ENCODE peak calls at places on chromosomes 13 and 19, in six cellular contexts. One of them, this sample, is unnamed.

GRCh38 chr19:20928371-20928770 is 5.3 kb downstream of the ZNF85 start:
- DNase-seq in RWPE1: no peak
- DNase-seq in sigmoid colon: no peak
- DNase-seq in A673: no peak
- DNase-seq in astrocyte: peak
- DNase-seq in IMR-90: peak
- DNase-seq in this sample: no peak

GRCh38 chr19:21143846-21144245 is 2.0 kb downstream of the ZNF431 start:
- DNase-seq in RWPE1: peak
- DNase-seq in sigmoid colon: no peak
- DNase-seq in A673: no peak
- DNase-seq in astrocyte: peak
- DNase-seq in IMR-90: no peak
- DNase-seq in this sample: peak

GRCh38 chr13:29713841-29714240 is 118.4 kb upstream of the SLC7A1 start:
- DNase-seq in RWPE1: peak
- DNase-seq in sigmoid colon: no peak
- DNase-seq in A673: peak
- DNase-seq in astrocyte: no peak
- DNase-seq in IMR-90: peak
- DNase-seq in this sample: no peak

GRCh38 chr13:112777637-112778406 is 88.0 kb downstream of the ATP11A start:
- DNase-seq in RWPE1: no peak
- DNase-seq in sigmoid colon: no peak
- DNase-seq in A673: no peak
- DNase-seq in astrocyte: no peak
- DNase-seq in IMR-90: no peak
- DNase-seq in this sample: no peak

GRCh38 chr19:40464059-40465024 is 1.2 kb downstream of the BLVRB start:
- DNase-seq in RWPE1: peak
- DNase-seq in sigmoid colon: peak
- DNase-seq in A673: peak
- DNase-seq in astrocyte: peak
- DNase-seq in IMR-90: peak
- DNase-seq in this sample: peak

GRCh38 chr19:38224014-38224862 is at the start of gene DPF1:
- DNase-seq in RWPE1: peak
- DNase-seq in sigmoid colon: no peak
- DNase-seq in A673: peak
- DNase-seq in astrocyte: peak
- DNase-seq in IMR-90: peak
- DNase-seq in this sample: no peak

GRCh38 chr13:113211774-113212173 is 2.4 kb downstream of the CUL4A start:
- DNase-seq in RWPE1: no peak
- DNase-seq in sigmoid colon: no peak
- DNase-seq in A673: peak
- DNase-seq in astrocyte: no peak
- DNase-seq in IMR-90: no peak
- DNase-seq in this sample: no peak

GRCh38 chr13:84358601-84359000 is 476.3 kb upstream of the SLITRK1 start:
- DNase-seq in RWPE1: no peak
- DNase-seq in sigmoid colon: no peak
- DNase-seq in A673: no peak
- DNase-seq in astrocyte: no peak
- DNase-seq in IMR-90: no peak
- DNase-seq in this sample: no peak

GRCh38 chr19:49149652-49150105 is 5.5 kb downstream of the HRC start:
- DNase-seq in RWPE1: peak
- DNase-seq in sigmoid colon: peak
- DNase-seq in A673: peak
- DNase-seq in astrocyte: peak
- DNase-seq in IMR-90: peak
- DNase-seq in this sample: no peak

GRCh38 chr13:97431365-97431764 is 2.6 kb upstream of the RAP2A start:
- DNase-seq in RWPE1: no peak
- DNase-seq in sigmoid colon: no peak
- DNase-seq in A673: no peak
- DNase-seq in astrocyte: no peak
- DNase-seq in IMR-90: no peak
- DNase-seq in this sample: no peak

GRCh38 chr13:99663185-99663825 is 162.0 kb downstream of the TM9SF2 start:
- DNase-seq in RWPE1: no peak
- DNase-seq in sigmoid colon: no peak
- DNase-seq in A673: no peak
- DNase-seq in astrocyte: no peak
- DNase-seq in IMR-90: no peak
- DNase-seq in this sample: no peak

GRCh38 chr13:74168263-74168675 is 34.1 kb upstream of the KLF12 start:
- DNase-seq in RWPE1: no peak
- DNase-seq in sigmoid colon: no peak
- DNase-seq in A673: no peak
- DNase-seq in astrocyte: no peak
- DNase-seq in IMR-90: no peak
- DNase-seq in this sample: no peak

GRCh38 chr13:21583496-21583895 is 20.5 kb downstream of the MICU2 start:
- DNase-seq in RWPE1: no peak
- DNase-seq in sigmoid colon: no peak
- DNase-seq in A673: peak
- DNase-seq in astrocyte: peak
- DNase-seq in IMR-90: peak
- DNase-seq in this sample: no peak

GRCh38 chr13:73625562-73626339 is 508.5 kb downstream of the KLF12 start:
- DNase-seq in RWPE1: no peak
- DNase-seq in sigmoid colon: no peak
- DNase-seq in A673: no peak
- DNase-seq in astrocyte: no peak
- DNase-seq in IMR-90: no peak
- DNase-seq in this sample: no peak

GRCh38 chr19:38385804-38386257 is 2.0 kb downstream of the GGN start:
- DNase-seq in RWPE1: no peak
- DNase-seq in sigmoid colon: no peak
- DNase-seq in A673: no peak
- DNase-seq in astrocyte: no peak
- DNase-seq in IMR-90: no peak
- DNase-seq in this sample: no peak

GRCh38 chr19:30861896-30862295 is 487.3 kb downstream of the TSHZ3 start:
- DNase-seq in RWPE1: no peak
- DNase-seq in sigmoid colon: no peak
- DNase-seq in A673: no peak
- DNase-seq in astrocyte: no peak
- DNase-seq in IMR-90: no peak
- DNase-seq in this sample: no peak

GRCh38 chr19:9971341-9971897 is 35.1 kb upstream of the OLFM2 start:
- DNase-seq in RWPE1: no peak
- DNase-seq in sigmoid colon: no peak
- DNase-seq in A673: no peak
- DNase-seq in astrocyte: no peak
- DNase-seq in IMR-90: no peak
- DNase-seq in this sample: no peak

GRCh38 chr19:19600793-19601346 is 17.6 kb downstream of the PBX4 start:
- DNase-seq in RWPE1: no peak
- DNase-seq in sigmoid colon: no peak
- DNase-seq in A673: no peak
- DNase-seq in astrocyte: no peak
- DNase-seq in IMR-90: no peak
- DNase-seq in this sample: no peak

GRCh38 chr19:43777163-43777700 is 3.5 kb downstream of the KCNN4 start:
- DNase-seq in RWPE1: no peak
- DNase-seq in sigmoid colon: no peak
- DNase-seq in A673: peak
- DNase-seq in astrocyte: peak
- DNase-seq in IMR-90: peak
- DNase-seq in this sample: no peak

GRCh38 chr13:66659291-66660012 is 570.7 kb downstream of the PCDH9 start:
- DNase-seq in RWPE1: no peak
- DNase-seq in sigmoid colon: no peak
- DNase-seq in A673: peak
- DNase-seq in astrocyte: peak
- DNase-seq in IMR-90: no peak
- DNase-seq in this sample: no peak

GRCh38 chr13:112719016-112719415 is 29.2 kb downstream of the ATP11A start:
- DNase-seq in RWPE1: no peak
- DNase-seq in sigmoid colon: peak
- DNase-seq in A673: no peak
- DNase-seq in astrocyte: peak
- DNase-seq in IMR-90: peak
- DNase-seq in this sample: no peak

GRCh38 chr19:11767633-11768133 is 883 bp downstream of the ZNF441 start:
- DNase-seq in RWPE1: peak
- DNase-seq in sigmoid colon: peak
- DNase-seq in A673: peak
- DNase-seq in astrocyte: peak
- DNase-seq in IMR-90: peak
- DNase-seq in this sample: no peak
- H3K27ac ChIP-seq in RWPE1: peak
- H3K27ac ChIP-seq in sigmoid colon: peak
- H3K27ac ChIP-seq in A673: peak
- H3K27ac ChIP-seq in astrocyte: peak
- H3K27ac ChIP-seq in IMR-90: peak
- H3K27ac ChIP-seq in this sample: peak

GRCh38 chr19:498977-499623 is 2.8 kb downstream of the MADCAM1 start:
- DNase-seq in RWPE1: no peak
- DNase-seq in sigmoid colon: no peak
- DNase-seq in A673: no peak
- DNase-seq in astrocyte: no peak
- DNase-seq in IMR-90: no peak
- DNase-seq in this sample: no peak

GRCh38 chr19:497861-498590 is 1.7 kb downstream of the MADCAM1 start:
- DNase-seq in RWPE1: no peak
- DNase-seq in sigmoid colon: no peak
- DNase-seq in A673: no peak
- DNase-seq in astrocyte: no peak
- DNase-seq in IMR-90: no peak
- DNase-seq in this sample: no peak

GRCh38 chr19:496333-496634 is at the start of gene MADCAM1:
- DNase-seq in RWPE1: no peak
- DNase-seq in sigmoid colon: no peak
- DNase-seq in A673: no peak
- DNase-seq in astrocyte: no peak
- DNase-seq in IMR-90: no peak
- DNase-seq in this sample: no peak

GRCh38 chr19:498591-498950 is 2.3 kb downstream of the MADCAM1 start:
- DNase-seq in RWPE1: no peak
- DNase-seq in sigmoid colon: no peak
- DNase-seq in A673: no peak
- DNase-seq in astrocyte: no peak
- DNase-seq in IMR-90: no peak
- DNase-seq in this sample: no peak

DNA sequence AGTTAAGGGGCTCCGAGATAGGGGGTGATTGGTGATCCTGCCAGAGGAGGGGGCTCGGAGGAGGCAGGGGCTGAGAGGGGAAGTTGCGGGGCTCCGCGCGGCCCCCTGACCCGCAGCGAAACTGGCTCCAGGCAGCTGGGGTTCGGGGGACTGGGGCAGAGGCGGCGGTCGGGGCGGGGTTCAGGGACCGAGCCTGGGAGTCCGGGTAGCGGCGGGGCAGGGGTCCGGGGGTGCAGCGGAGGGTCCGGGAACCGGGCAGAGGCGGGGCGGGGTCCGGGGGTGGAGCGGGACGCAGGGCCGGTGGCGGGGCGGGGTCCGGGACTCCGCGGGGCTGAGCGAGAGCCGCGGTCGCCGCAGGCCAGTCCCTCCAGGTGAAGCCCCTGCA is 1.2 kb downstream of the MADCAM1 start:
- DNase-seq in RWPE1: no peak
- DNase-seq in sigmoid colon: no peak
- DNase-seq in A673: no peak
- DNase-seq in astrocyte: no peak
- DNase-seq in IMR-90: no peak
- DNase-seq in this sample: no peak
- H3K27ac ChIP-seq in RWPE1: no peak
- H3K27ac ChIP-seq in sigmoid colon: no peak
- H3K27ac ChIP-seq in A673: no peak
- H3K27ac ChIP-seq in astrocyte: no peak
- H3K27ac ChIP-seq in IMR-90: no peak
- H3K27ac ChIP-seq in this sample: no peak

DNA sequence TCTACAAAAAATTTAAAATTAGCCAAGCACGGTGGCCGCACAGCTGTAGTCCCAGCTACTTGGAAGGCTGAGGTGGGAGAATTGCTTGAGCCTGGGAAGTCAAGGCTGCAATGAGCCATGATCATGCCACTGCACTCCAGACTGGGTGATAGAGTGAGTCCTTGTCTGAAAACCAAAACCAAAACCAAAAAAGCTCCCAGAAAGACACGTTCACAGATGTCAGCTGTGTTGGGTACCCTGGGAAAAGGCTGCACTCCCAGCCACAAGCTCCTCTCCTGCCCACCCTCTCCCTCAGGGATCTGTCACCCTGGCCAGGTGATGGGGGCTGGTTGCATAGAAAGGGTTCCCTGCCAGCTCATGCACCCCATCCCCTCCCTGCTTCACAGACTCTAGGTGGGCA is 53.3 kb downstream of the RNF6 start:
- DNase-seq in RWPE1: no peak
- DNase-seq in sigmoid colon: no peak
- DNase-seq in A673: no peak
- DNase-seq in astrocyte: no peak
- DNase-seq in IMR-90: no peak
- DNase-seq in this sample: no peak
- H3K27ac ChIP-seq in RWPE1: no peak
- H3K27ac ChIP-seq in sigmoid colon: no peak
- H3K27ac ChIP-seq in A673: no peak
- H3K27ac ChIP-seq in astrocyte: no peak
- H3K27ac ChIP-seq in IMR-90: no peak
- H3K27ac ChIP-seq in this sample: no peak

GRCh38 chr13:110536006-110536693 is 25.4 kb downstream of the RAB20 start:
- DNase-seq in RWPE1: no peak
- DNase-seq in sigmoid colon: peak
- DNase-seq in A673: no peak
- DNase-seq in astrocyte: no peak
- DNase-seq in IMR-90: no peak
- DNase-seq in this sample: no peak
- H3K27ac ChIP-seq in RWPE1: no peak
- H3K27ac ChIP-seq in sigmoid colon: peak
- H3K27ac ChIP-seq in A673: no peak
- H3K27ac ChIP-seq in astrocyte: no peak
- H3K27ac ChIP-seq in IMR-90: no peak
- H3K27ac ChIP-seq in this sample: no peak

GRCh38 chr19:54967611-54968010 is 1.4 kb downstream of the NLRP2 start:
- DNase-seq in RWPE1: no peak
- DNase-seq in sigmoid colon: no peak
- DNase-seq in A673: no peak
- DNase-seq in astrocyte: no peak
- DNase-seq in IMR-90: no peak
- DNase-seq in this sample: no peak

DNA sequence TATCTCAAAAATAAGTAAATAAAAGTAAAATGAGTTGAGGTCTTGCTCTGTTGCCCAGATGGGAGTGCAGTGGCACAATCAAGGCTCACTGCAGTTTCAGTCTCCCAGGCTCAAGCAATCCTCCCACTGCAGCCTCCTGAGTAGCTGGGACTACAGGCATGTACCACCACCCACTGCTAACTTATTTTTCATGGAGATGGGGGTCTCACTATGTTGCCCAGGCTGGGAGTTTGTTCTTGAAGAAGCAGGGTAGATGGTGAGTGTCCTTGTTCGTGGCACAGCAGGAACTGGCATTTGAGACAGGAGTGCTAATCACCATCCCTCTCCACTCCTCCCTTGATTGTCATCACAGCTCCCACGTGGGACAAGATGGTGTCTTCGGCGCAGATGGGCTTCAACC is 3.5 kb downstream of the NLRP2 start:
- DNase-seq in RWPE1: no peak
- DNase-seq in sigmoid colon: no peak
- DNase-seq in A673: no peak
- DNase-seq in astrocyte: no peak
- DNase-seq in IMR-90: no peak
- DNase-seq in this sample: no peak
- H3K27ac ChIP-seq in RWPE1: no peak
- H3K27ac ChIP-seq in sigmoid colon: no peak
- H3K27ac ChIP-seq in A673: no peak
- H3K27ac ChIP-seq in astrocyte: no peak
- H3K27ac ChIP-seq in IMR-90: no peak
- H3K27ac ChIP-seq in this sample: no peak